ENCODE peak calls at places on chromosome 2, in five cellular contexts. U is HepG2, X is GM12878, J is H1, I is NT2/D1. C is an unnamed sample.
A peak's percentile ranks its signal among the peaks of the same experiment; 100 is the strongest.

GRCh38 chr2:57552885-57553284 is 493.7 kb upstream of the VRK2 start:
- DNase-seq in U (no peak), X (no peak), J (no peak), I (no peak), C (no peak)

GRCh38 chr2:153595939-153596338 is 117.4 kb upstream of the RPRM start:
- DNase-seq in U (no peak), X (no peak), J (no peak), I (no peak), C (peak; percentile 22)

GRCh38 chr2:114039681-114040080 is 149.8 kb downstream of the ACTR3 start:
- DNase-seq in U (no peak), X (no peak), J (no peak), I (no peak), C (no peak)

GRCh38 chr2:1366546-1367134 is 46.6 kb upstream of the TPO start:
- DNase-seq in U (no peak), X (no peak), J (no peak), I (no peak), C (no peak)

GRCh38 chr2:179936654-179937053 is 70.4 kb downstream of the CWC22 start:
- DNase-seq in U (peak; percentile 74), X (no peak), J (peak; percentile 77), I (peak; percentile 56), C (peak; percentile 18)

GRCh38 chr2:60476206-60476946 is 77.1 kb downstream of the BCL11A start:
- DNase-seq in U (no peak), X (no peak), J (no peak), I (no peak), C (no peak)

GRCh38 chr2:38572167-38572566 is 30.6 kb downstream of the HNRNPLL start:
- DNase-seq in U (no peak), X (no peak), J (no peak), I (no peak), C (no peak)

GRCh38 chr2:241110607-241111442 is 8.7 kb upstream of the MTERF4 start:
- DNase-seq in U (no peak), X (no peak), J (no peak), I (no peak), C (no peak)

GRCh38 chr2:71730785-71731383 is 277.5 kb downstream of the DYSF start:
- DNase-seq in U (no peak), X (no peak), J (no peak), I (no peak), C (no peak)

GRCh38 chr2:177264209-177264538 is 353 bp downstream of the NFE2L2 start:
- DNase-seq in U (no peak), X (no peak), J (no peak), I (no peak), C (no peak)

GRCh38 chr2:102050854-102051391 is 59.2 kb downstream of the IL1R2 start:
- DNase-seq in U (peak; percentile 33), X (no peak), J (no peak), I (no peak), C (no peak)

GRCh38 chr2:227219312-227220105 is 55.1 kb downstream of the COL4A3 start:
- DNase-seq in U (no peak), X (no peak), J (no peak), I (no peak), C (no peak)

GRCh38 chr2:40625849-40626248 is 174.0 kb upstream of the SLC8A1 start:
- DNase-seq in U (no peak), X (no peak), J (no peak), I (no peak), C (no peak)

DNA sequence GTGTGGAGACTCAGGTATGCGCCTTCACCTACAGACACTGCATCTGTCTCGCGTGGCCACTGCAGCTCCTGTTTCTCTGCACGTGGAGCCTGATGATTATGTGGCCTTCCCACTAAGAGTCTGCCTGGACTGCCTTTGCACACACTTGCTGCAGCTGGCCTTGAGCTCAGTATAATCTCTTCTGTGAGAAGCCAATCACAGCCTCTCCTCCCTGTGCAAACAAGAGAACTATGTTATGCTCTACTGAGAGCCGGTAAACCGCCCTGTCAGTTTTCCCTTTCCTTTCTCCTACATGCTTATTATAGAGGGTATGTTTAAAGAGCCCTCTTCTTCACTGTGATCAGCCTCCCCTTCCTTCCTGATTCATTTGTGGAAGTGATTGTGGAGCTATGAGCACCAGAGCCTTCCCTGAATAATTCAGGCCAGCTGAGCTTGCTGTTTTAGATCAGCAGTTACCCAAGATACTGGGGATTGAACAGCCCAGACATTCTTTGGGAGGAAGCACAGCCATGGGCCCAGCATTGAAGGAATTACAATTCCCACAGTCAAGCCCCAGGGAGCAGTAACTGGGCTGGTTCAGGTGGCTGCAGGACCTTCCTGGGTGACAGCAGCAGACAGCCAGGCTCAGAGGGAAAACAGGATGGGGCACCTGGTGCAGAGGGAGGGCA is 3.7 kb upstream of the TGFA start:
- DNase-seq in U (peak; percentile 94), X (no peak), J (no peak), I (no peak), C (no peak)
- TF ChIP-seq SUZ12 in U (no peak), X (no peak), J (no peak), I (no peak), C (no peak)

GRCh38 chr2:190355968-190356657 is 12.7 kb downstream of the INPP1 start:
- DNase-seq in U (no peak), X (no peak), J (no peak), I (no peak), C (no peak)
- TF ChIP-seq SUZ12 in U (no peak), X (no peak), J (no peak), I (no peak), C (no peak)

GRCh38 chr2:84925724-84926376 is 20.4 kb downstream of the TMSB10 start:
- DNase-seq in U (peak; percentile 98), X (peak; percentile 92), J (peak; percentile 100), I (peak; percentile 94), C (peak; percentile 84)
- TF ChIP-seq SUZ12 in U (no peak), X (no peak), J (no peak), I (no peak), C (no peak)

GRCh38 chr2:74646829-74647482 is 1.2 kb downstream of the M1AP start:
- DNase-seq in U (no peak), X (no peak), J (no peak), I (no peak), C (no peak)

GRCh38 chr2:74653589-74653984 is 460 bp upstream of the SEMA4F start:
- DNase-seq in U (no peak), X (no peak), J (no peak), I (no peak), C (no peak)

GRCh38 chr2:74646201-74646600 is 1.9 kb downstream of the M1AP start:
- DNase-seq in U (no peak), X (no peak), J (no peak), I (no peak), C (no peak)

DNA sequence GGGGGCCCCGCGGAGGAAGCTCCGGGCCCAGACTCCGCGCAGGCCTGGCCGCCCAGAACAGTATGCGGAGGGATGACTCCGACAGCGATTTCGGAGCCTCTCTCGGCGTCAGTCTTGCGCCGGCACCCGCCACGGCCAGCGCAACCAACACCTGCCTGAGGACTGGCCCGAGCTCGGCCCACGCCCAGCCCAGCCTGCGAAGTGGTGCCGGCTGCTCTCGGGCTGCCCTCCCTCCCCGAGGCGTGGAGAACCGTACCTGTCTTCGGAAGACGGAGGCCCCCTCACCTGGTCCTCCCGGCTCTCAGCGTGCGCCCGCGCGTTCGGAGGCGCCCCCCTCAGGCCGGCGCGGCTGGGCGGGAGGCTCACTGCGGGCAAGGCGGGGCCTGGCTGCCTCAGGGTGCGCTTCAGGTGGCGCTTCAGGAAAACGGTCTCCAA is at the start of gene M1AP:
- DNase-seq in U (no peak), X (no peak), J (peak; percentile 86), I (peak; percentile 33), C (no peak)
- TF ChIP-seq SUZ12 in U (no peak), X (no peak), J (no peak), I (no peak), C (no peak)

GRCh38 chr2:11533278-11534077 is at the start of gene GREB1:
- DNase-seq in U (peak; percentile 68), X (no peak), J (no peak), I (no peak), C (no peak)
- TF ChIP-seq SUZ12 in U (no peak), X (no peak), J (no peak), I (no peak), C (no peak)

GRCh38 chr2:37560863-37561614 is 110.4 kb downstream of the CDC42EP3 start:
- DNase-seq in U (no peak), X (no peak), J (no peak), I (no peak), C (no peak)

GRCh38 chr2:37563375-37564011 is 107.9 kb downstream of the CDC42EP3 start:
- DNase-seq in U (no peak), X (no peak), J (no peak), I (no peak), C (no peak)

GRCh38 chr2:37560241-37560848 is 111.1 kb downstream of the CDC42EP3 start:
- DNase-seq in U (no peak), X (no peak), J (no peak), I (no peak), C (no peak)

GRCh38 chr2:37564356-37564755 is 107.1 kb downstream of the CDC42EP3 start:
- DNase-seq in U (no peak), X (no peak), J (no peak), I (no peak), C (no peak)

DNA sequence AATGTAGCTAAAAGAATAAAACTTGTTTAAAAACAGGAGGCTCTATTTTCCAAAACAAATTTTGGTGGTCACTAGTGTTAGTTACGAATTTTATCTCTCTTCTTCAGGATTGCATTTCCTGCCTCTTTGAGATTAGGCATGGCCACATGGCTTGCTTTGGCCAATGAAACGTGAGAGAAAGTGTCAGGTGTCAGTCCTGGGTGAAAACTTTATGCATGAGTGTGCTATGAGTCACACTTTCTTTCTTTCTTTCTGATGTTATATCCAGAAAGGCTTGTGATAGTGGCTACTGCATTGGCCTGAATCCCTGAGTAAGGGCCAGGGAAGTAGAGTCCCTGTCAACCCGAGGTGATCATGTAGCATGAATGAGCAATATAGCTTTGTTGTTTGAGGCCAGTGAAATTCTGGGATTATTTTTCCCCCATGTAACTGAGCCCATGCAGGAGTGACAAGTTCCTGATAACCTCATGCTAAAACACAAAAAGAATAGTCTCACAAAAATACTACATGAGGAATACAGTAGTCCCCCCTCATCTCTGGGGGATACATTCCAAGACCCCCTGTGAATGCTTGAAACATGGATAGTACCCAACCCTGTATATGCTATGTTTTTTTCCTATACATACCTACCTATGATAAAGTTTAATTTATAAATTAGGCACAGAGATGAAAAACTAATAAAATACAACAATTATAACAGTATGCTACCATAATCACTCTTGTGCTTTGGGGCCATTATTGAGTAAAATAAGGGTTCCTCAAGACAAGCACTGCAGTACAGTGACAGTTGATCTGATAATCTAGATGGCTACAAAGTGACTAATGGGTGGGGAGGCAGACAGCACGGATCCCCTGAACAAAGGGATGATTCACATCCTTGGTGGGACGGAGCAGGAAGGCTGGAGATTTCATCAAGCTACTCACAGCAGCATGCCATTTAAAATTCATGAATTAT is 109.5 kb downstream of the CDC42EP3 start:
- DNase-seq in U (peak; percentile 13), X (no peak), J (no peak), I (no peak), C (peak; percentile 18)
- TF ChIP-seq SUZ12 in U (no peak), X (no peak), J (no peak), I (no peak), C (no peak)

DNA sequence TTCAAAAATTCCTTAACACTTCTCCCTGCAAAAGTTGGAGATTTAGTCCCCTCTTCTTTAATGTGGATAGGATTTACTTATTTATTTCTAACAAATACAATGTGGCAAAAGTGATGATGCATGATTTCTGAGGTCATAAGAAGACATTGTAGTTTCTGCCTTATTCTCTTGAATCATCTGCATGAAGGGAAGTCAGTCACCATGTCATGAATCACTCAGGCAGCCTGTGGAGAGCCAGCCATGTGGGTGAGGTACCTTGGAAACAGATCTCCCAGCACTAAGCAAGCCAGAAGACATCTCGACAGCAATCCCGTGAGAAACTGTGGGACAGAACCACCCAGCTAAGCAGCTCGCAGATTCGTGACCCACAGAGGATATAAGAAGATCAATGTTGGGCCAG is 2.7 kb upstream of the ZC3H8 start:
- DNase-seq in U (no peak), X (no peak), J (no peak), I (no peak), C (no peak)
- TF ChIP-seq SUZ12 in U (no peak), X (no peak), J (no peak), I (no peak), C (no peak)

GRCh38 chr2:41906325-41906700 is 141.5 kb upstream of the PKDCC start:
- DNase-seq in U (no peak), X (no peak), J (no peak), I (no peak), C (no peak)
- TF ChIP-seq SUZ12 in U (no peak), X (no peak), J (no peak), I (no peak), C (no peak)

C was measured in HEK293T.